ENCODE peak calls at places on chromosomes 6 and 20, in ten cellular contexts. One of them, this sample, is unnamed. For H3K36me3 and H3K27me3, the result is how much of the 10 kb centered on the place peaks cover.

GRCh38 chr6:147406783-147407182 is 101.7 kb upstream of the SAMD5 start:
- DNase-seq in right atrium auricular region: no peak
- DNase-seq in hepatocyte: no peak
- DNase-seq in adrenal gland: no peak
- DNase-seq in left lung: no peak
- DNase-seq in sigmoid colon: no peak
- DNase-seq in IMR-90: no peak
- DNase-seq in tibial nerve: no peak
- DNase-seq in endodermal cell: no peak
- DNase-seq in PC-3: no peak
- DNase-seq in this sample: no peak

GRCh38 chr20:57991211-57991841 is 237.1 kb downstream of the ANKRD60 start:
- DNase-seq in right atrium auricular region: no peak
- DNase-seq in hepatocyte: no peak
- DNase-seq in adrenal gland: no peak
- DNase-seq in left lung: no peak
- DNase-seq in sigmoid colon: no peak
- DNase-seq in IMR-90: no peak
- DNase-seq in tibial nerve: no peak
- DNase-seq in endodermal cell: no peak
- DNase-seq in PC-3: peak
- DNase-seq in this sample: no peak

GRCh38 chr6:137291441-137291840 is 72.3 kb upstream of the IFNGR1 start:
- DNase-seq in right atrium auricular region: no peak
- DNase-seq in hepatocyte: no peak
- DNase-seq in adrenal gland: peak
- DNase-seq in left lung: peak
- DNase-seq in sigmoid colon: no peak
- DNase-seq in IMR-90: peak
- DNase-seq in tibial nerve: peak
- DNase-seq in endodermal cell: no peak
- DNase-seq in PC-3: peak
- DNase-seq in this sample: no peak

GRCh38 chr6:44489912-44490604 is 102.6 kb downstream of the CDC5L start:
- DNase-seq in right atrium auricular region: no peak
- DNase-seq in hepatocyte: peak
- DNase-seq in adrenal gland: peak
- DNase-seq in left lung: no peak
- DNase-seq in sigmoid colon: no peak
- DNase-seq in IMR-90: peak
- DNase-seq in tibial nerve: peak
- DNase-seq in endodermal cell: no peak
- DNase-seq in PC-3: peak
- DNase-seq in this sample: no peak

GRCh38 chr20:40714109-40714508 is 25.1 kb upstream of the MAFB start:
- DNase-seq in right atrium auricular region: no peak
- DNase-seq in hepatocyte: no peak
- DNase-seq in adrenal gland: no peak
- DNase-seq in left lung: no peak
- DNase-seq in sigmoid colon: no peak
- DNase-seq in IMR-90: no peak
- DNase-seq in tibial nerve: no peak
- DNase-seq in endodermal cell: no peak
- DNase-seq in PC-3: no peak
- DNase-seq in this sample: no peak

GRCh38 chr20:22974354-22974753 is 60.8 kb upstream of the SSTR4 start:
- DNase-seq in right atrium auricular region: no peak
- DNase-seq in hepatocyte: peak
- DNase-seq in adrenal gland: no peak
- DNase-seq in left lung: no peak
- DNase-seq in sigmoid colon: no peak
- DNase-seq in IMR-90: no peak
- DNase-seq in tibial nerve: no peak
- DNase-seq in endodermal cell: peak
- DNase-seq in PC-3: peak
- DNase-seq in this sample: peak

GRCh38 chr20:62708591-62709536 is at the start of gene NTSR1:
- DNase-seq in right atrium auricular region: no peak
- DNase-seq in hepatocyte: no peak
- DNase-seq in adrenal gland: no peak
- DNase-seq in left lung: no peak
- DNase-seq in sigmoid colon: no peak
- DNase-seq in IMR-90: no peak
- DNase-seq in tibial nerve: no peak
- DNase-seq in endodermal cell: peak
- DNase-seq in PC-3: no peak
- DNase-seq in this sample: peak

GRCh38 chr6:75602164-75602896 is 650 bp downstream of the SENP6 start:
- DNase-seq in right atrium auricular region: no peak
- DNase-seq in hepatocyte: peak
- DNase-seq in adrenal gland: peak
- DNase-seq in left lung: peak
- DNase-seq in sigmoid colon: peak
- DNase-seq in IMR-90: peak
- DNase-seq in tibial nerve: peak
- DNase-seq in endodermal cell: peak
- DNase-seq in PC-3: no peak
- DNase-seq in this sample: peak

GRCh38 chr20:43550456-43550855 is 8.4 kb upstream of the SGK2 start:
- DNase-seq in right atrium auricular region: no peak
- DNase-seq in hepatocyte: no peak
- DNase-seq in adrenal gland: no peak
- DNase-seq in left lung: no peak
- DNase-seq in sigmoid colon: no peak
- DNase-seq in IMR-90: no peak
- DNase-seq in tibial nerve: no peak
- DNase-seq in endodermal cell: no peak
- DNase-seq in PC-3: no peak
- DNase-seq in this sample: no peak

GRCh38 chr6:149842331-149842730 is 21.8 kb downstream of the LRP11 start:
- DNase-seq in right atrium auricular region: peak
- DNase-seq in hepatocyte: no peak
- DNase-seq in adrenal gland: no peak
- DNase-seq in left lung: no peak
- DNase-seq in sigmoid colon: no peak
- DNase-seq in IMR-90: no peak
- DNase-seq in tibial nerve: no peak
- DNase-seq in endodermal cell: no peak
- DNase-seq in PC-3: no peak
- DNase-seq in this sample: no peak

GRCh38 chr6:149840345-149841075 is 23.6 kb downstream of the LRP11 start:
- DNase-seq in right atrium auricular region: peak
- DNase-seq in hepatocyte: peak
- DNase-seq in adrenal gland: peak
- DNase-seq in left lung: peak
- DNase-seq in sigmoid colon: peak
- DNase-seq in IMR-90: peak
- DNase-seq in tibial nerve: peak
- DNase-seq in endodermal cell: peak
- DNase-seq in PC-3: peak
- DNase-seq in this sample: peak

GRCh38 chr6:149844480-149844879 is 19.7 kb downstream of the LRP11 start:
- DNase-seq in right atrium auricular region: no peak
- DNase-seq in hepatocyte: no peak
- DNase-seq in adrenal gland: no peak
- DNase-seq in left lung: no peak
- DNase-seq in sigmoid colon: no peak
- DNase-seq in IMR-90: no peak
- DNase-seq in tibial nerve: no peak
- DNase-seq in endodermal cell: no peak
- DNase-seq in PC-3: no peak
- DNase-seq in this sample: no peak

GRCh38 chr6:149845549-149845948 is 18.6 kb downstream of the LRP11 start:
- DNase-seq in right atrium auricular region: peak
- DNase-seq in hepatocyte: no peak
- DNase-seq in adrenal gland: no peak
- DNase-seq in left lung: no peak
- DNase-seq in sigmoid colon: no peak
- DNase-seq in IMR-90: no peak
- DNase-seq in tibial nerve: no peak
- DNase-seq in endodermal cell: no peak
- DNase-seq in PC-3: no peak
- DNase-seq in this sample: no peak

DNA sequence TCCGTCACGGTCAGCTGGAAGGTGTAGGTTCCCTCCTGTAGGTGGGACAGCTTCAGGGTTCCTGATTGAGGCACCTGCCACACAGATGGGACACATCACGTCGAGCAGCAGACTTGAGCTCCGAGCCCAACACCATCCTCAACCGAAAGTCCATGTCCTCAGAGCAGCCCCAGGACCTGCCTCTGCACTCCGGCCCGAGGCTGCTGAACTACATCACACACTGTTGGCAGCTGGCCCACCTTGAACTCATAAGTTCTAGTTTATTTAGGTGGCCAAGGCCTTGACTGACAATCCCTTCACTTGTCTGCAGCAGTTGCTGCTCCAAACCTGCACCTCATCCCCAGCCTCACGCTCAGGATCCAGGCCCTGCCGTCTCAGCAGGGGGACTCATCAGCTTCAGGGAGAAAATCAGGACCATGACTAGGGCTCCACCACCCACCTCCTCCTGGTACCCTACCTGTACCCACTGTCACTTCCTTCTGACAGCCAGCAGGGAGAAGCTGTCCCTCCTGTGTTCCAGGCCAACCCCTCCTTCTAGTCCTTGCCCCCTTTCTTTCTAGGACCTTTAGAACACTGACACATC is 21.0 kb downstream of the LRP11 start:
- DNase-seq in right atrium auricular region: peak
- DNase-seq in hepatocyte: no peak
- DNase-seq in adrenal gland: no peak
- DNase-seq in left lung: no peak
- DNase-seq in sigmoid colon: no peak
- DNase-seq in IMR-90: no peak
- DNase-seq in tibial nerve: no peak
- DNase-seq in endodermal cell: no peak
- DNase-seq in PC-3: no peak
- DNase-seq in this sample: no peak
- H3K36me3 ChIP-seq in right atrium auricular region: under half
- H3K36me3 ChIP-seq in hepatocyte: under half
- H3K36me3 ChIP-seq in adrenal gland: under half
- H3K36me3 ChIP-seq in left lung: under half
- H3K36me3 ChIP-seq in sigmoid colon: under half
- H3K36me3 ChIP-seq in IMR-90: under half
- H3K36me3 ChIP-seq in tibial nerve: under half
- H3K36me3 ChIP-seq in endodermal cell: under half
- H3K36me3 ChIP-seq in PC-3: under half
- H3K36me3 ChIP-seq in this sample: under half

GRCh38 chr6:52522151-52522626 is 54.7 kb downstream of the TRAM2 start:
- DNase-seq in right atrium auricular region: peak
- DNase-seq in hepatocyte: no peak
- DNase-seq in adrenal gland: no peak
- DNase-seq in left lung: no peak
- DNase-seq in sigmoid colon: peak
- DNase-seq in IMR-90: peak
- DNase-seq in tibial nerve: peak
- DNase-seq in endodermal cell: no peak
- DNase-seq in PC-3: no peak
- DNase-seq in this sample: no peak
- H3K4me3 ChIP-seq in right atrium auricular region: no peak
- H3K4me3 ChIP-seq in hepatocyte: no peak
- H3K4me3 ChIP-seq in adrenal gland: no peak
- H3K4me3 ChIP-seq in left lung: no peak
- H3K4me3 ChIP-seq in sigmoid colon: no peak
- H3K4me3 ChIP-seq in IMR-90: no peak
- H3K4me3 ChIP-seq in tibial nerve: no peak
- H3K4me3 ChIP-seq in endodermal cell: no peak
- H3K4me3 ChIP-seq in PC-3: no peak
- H3K4me3 ChIP-seq in this sample: no peak

GRCh38 chr6:98787401-98787800 is 47.0 kb upstream of the POU3F2 start:
- DNase-seq in right atrium auricular region: no peak
- DNase-seq in hepatocyte: no peak
- DNase-seq in adrenal gland: no peak
- DNase-seq in left lung: no peak
- DNase-seq in sigmoid colon: no peak
- DNase-seq in IMR-90: no peak
- DNase-seq in tibial nerve: no peak
- DNase-seq in endodermal cell: no peak
- DNase-seq in PC-3: no peak
- DNase-seq in this sample: no peak
- H3K27me3 ChIP-seq in right atrium auricular region: under half
- H3K27me3 ChIP-seq in hepatocyte: under half
- H3K27me3 ChIP-seq in adrenal gland: under half
- H3K27me3 ChIP-seq in left lung: under half
- H3K27me3 ChIP-seq in sigmoid colon: under half
- H3K27me3 ChIP-seq in IMR-90: under half
- H3K27me3 ChIP-seq in tibial nerve: under half
- H3K27me3 ChIP-seq in endodermal cell: under half
- H3K27me3 ChIP-seq in PC-3: half or more
- H3K27me3 ChIP-seq in this sample: under half

GRCh38 chr6:17666646-17667045 is 40.1 kb downstream of the NUP153 start:
- DNase-seq in right atrium auricular region: no peak
- DNase-seq in hepatocyte: no peak
- DNase-seq in adrenal gland: no peak
- DNase-seq in left lung: no peak
- DNase-seq in sigmoid colon: no peak
- DNase-seq in IMR-90: no peak
- DNase-seq in tibial nerve: no peak
- DNase-seq in endodermal cell: no peak
- DNase-seq in PC-3: no peak
- DNase-seq in this sample: no peak

GRCh38 chr6:17673543-17674254 is 33.0 kb downstream of the NUP153 start:
- DNase-seq in right atrium auricular region: no peak
- DNase-seq in hepatocyte: no peak
- DNase-seq in adrenal gland: no peak
- DNase-seq in left lung: no peak
- DNase-seq in sigmoid colon: no peak
- DNase-seq in IMR-90: no peak
- DNase-seq in tibial nerve: no peak
- DNase-seq in endodermal cell: no peak
- DNase-seq in PC-3: no peak
- DNase-seq in this sample: no peak

GRCh38 chr6:17677602-17678001 is 29.1 kb downstream of the NUP153 start:
- DNase-seq in right atrium auricular region: no peak
- DNase-seq in hepatocyte: no peak
- DNase-seq in adrenal gland: no peak
- DNase-seq in left lung: no peak
- DNase-seq in sigmoid colon: no peak
- DNase-seq in IMR-90: no peak
- DNase-seq in tibial nerve: no peak
- DNase-seq in endodermal cell: no peak
- DNase-seq in PC-3: no peak
- DNase-seq in this sample: no peak

DNA sequence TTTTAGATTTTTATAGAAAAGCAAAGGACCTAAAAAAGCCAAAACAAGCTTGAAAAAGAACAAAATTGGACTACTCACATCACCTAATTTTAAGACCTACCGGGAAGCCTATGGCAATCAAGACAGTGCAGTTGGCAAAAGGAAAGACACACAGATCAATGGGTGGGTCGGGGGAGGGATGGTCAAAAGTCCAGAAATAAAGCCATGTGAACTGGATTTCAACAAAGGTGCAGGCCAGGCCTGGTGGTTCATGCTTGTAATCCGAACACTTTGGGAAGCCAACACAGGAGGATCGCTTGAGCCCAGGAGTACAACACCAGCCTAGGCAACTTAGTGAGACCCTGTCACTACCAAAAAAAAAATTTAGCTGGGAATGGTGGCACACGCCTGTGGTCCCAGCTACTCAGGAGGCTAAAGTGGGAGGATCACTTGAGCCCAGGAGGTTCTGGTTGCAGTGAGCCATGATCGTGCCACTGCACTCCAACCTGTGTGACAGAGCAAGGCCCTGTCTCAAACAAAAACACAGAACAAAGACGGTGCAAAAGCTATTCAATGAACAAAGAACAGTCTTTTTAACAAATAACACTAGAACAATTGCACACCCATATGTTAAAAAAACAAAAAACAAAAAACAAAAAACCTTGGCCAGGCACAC is 34.5 kb downstream of the NUP153 start:
- DNase-seq in right atrium auricular region: no peak
- DNase-seq in hepatocyte: no peak
- DNase-seq in adrenal gland: no peak
- DNase-seq in left lung: no peak
- DNase-seq in sigmoid colon: no peak
- DNase-seq in IMR-90: no peak
- DNase-seq in tibial nerve: no peak
- DNase-seq in endodermal cell: no peak
- DNase-seq in PC-3: no peak
- DNase-seq in this sample: no peak
- H3K36me3 ChIP-seq in right atrium auricular region: half or more
- H3K36me3 ChIP-seq in hepatocyte: under half
- H3K36me3 ChIP-seq in adrenal gland: under half
- H3K36me3 ChIP-seq in left lung: half or more
- H3K36me3 ChIP-seq in sigmoid colon: under half
- H3K36me3 ChIP-seq in IMR-90: under half
- H3K36me3 ChIP-seq in tibial nerve: half or more
- H3K36me3 ChIP-seq in endodermal cell: half or more
- H3K36me3 ChIP-seq in PC-3: half or more
- H3K36me3 ChIP-seq in this sample: under half